ENCODE peak calls at places on chromosomes 1 and 21, in five cellular contexts. One of them, this sample, is unnamed.
A peak's percentile ranks its signal among the peaks of the same experiment; 100 is the strongest.

GRCh38 chr1:203278885-203279406 is 26.4 kb upstream of the BTG2 start:
- DNase-seq in Panc1: no peak
- DNase-seq in H1: peak; percentile 57
- DNase-seq in GM12878: no peak
- DNase-seq in HCT116: no peak
- DNase-seq in this sample: no peak

GRCh38 chr1:84688461-84689061 is 1.7 kb downstream of the SSX2IP start:
- DNase-seq in H1: no peak
- DNase-seq in GM12878: no peak
- DNase-seq in Panc1: no peak
- DNase-seq in HCT116: no peak
- DNase-seq in this sample: no peak

GRCh38 chr1:178607718-178608408 is 95.0 kb downstream of the TEX35 start:
- DNase-seq in H1: no peak
- DNase-seq in HCT116: no peak
- DNase-seq in Panc1: no peak
- DNase-seq in GM12878: peak; percentile 72
- DNase-seq in this sample: no peak

GRCh38 chr1:225430301-225430700 is 2.5 kb upstream of the LBR start:
- DNase-seq in GM12878: no peak
- DNase-seq in H1: no peak
- DNase-seq in HCT116: no peak
- DNase-seq in Panc1: no peak
- DNase-seq in this sample: no peak

GRCh38 chr1:205448540-205449253 is 7.1 kb downstream of the BLACAT1 start:
- DNase-seq in H1: peak; percentile 80
- DNase-seq in Panc1: no peak
- DNase-seq in HCT116: no peak
- DNase-seq in GM12878: no peak
- DNase-seq in this sample: no peak

GRCh38 chr1:9689011-9689706 is 37.6 kb downstream of the PIK3CD start:
- DNase-seq in H1: peak; percentile 96
- DNase-seq in HCT116: peak; percentile 54
- DNase-seq in Panc1: no peak
- DNase-seq in GM12878: no peak
- DNase-seq in this sample: peak; percentile 48

GRCh38 chr1:215761446-215761845 is 194.3 kb downstream of the KCTD3 start:
- DNase-seq in GM12878: no peak
- DNase-seq in H1: no peak
- DNase-seq in HCT116: no peak
- DNase-seq in Panc1: no peak
- DNase-seq in this sample: no peak

GRCh38 chr1:56073206-56073605 is 506.2 kb downstream of the PLPP3 start:
- DNase-seq in HCT116: no peak
- DNase-seq in H1: no peak
- DNase-seq in Panc1: no peak
- DNase-seq in GM12878: no peak
- DNase-seq in this sample: no peak

GRCh38 chr1:40722622-40723021 is 31.1 kb downstream of the NFYC start:
- DNase-seq in Panc1: no peak
- DNase-seq in H1: no peak
- DNase-seq in GM12878: no peak
- DNase-seq in HCT116: no peak
- DNase-seq in this sample: no peak

DNA sequence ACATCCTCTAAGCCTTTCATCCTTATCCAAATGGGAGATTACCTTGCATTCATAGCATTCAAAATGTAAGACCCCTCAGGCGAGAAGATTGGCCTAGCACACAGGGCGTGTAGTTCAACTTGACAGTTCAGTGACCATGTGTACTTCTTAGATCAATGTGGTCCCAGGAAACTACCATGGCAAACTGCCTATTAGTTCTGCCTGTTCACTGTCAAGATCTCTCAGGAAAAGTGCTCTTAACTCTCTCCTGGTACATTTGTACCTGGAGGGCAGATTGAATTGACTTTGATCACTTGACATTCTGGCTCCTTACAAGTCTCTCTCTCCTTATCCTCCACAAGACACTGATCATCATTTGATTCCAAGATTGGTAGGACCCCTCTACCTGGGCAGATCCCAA is 122.4 kb downstream of the CDC7 start:
- DNase-seq in Panc1: no peak
- DNase-seq in HCT116: no peak
- DNase-seq in GM12878: no peak
- DNase-seq in H1: no peak
- DNase-seq in this sample: no peak
- TF ChIP-seq SIN3A in Panc1: no peak
- TF ChIP-seq SIN3A in HCT116: no peak
- TF ChIP-seq SIN3A in GM12878: no peak
- TF ChIP-seq SIN3A in H1: no peak
- TF ChIP-seq SIN3A in this sample: no peak

GRCh38 chr1:162389021-162389818 is 7.7 kb downstream of the C1orf226 start:
- DNase-seq in H1: peak; percentile 42
- DNase-seq in GM12878: no peak
- DNase-seq in HCT116: no peak
- DNase-seq in Panc1: no peak
- DNase-seq in this sample: no peak
- TF ChIP-seq SIN3A in H1: no peak
- TF ChIP-seq SIN3A in GM12878: no peak
- TF ChIP-seq SIN3A in HCT116: no peak
- TF ChIP-seq SIN3A in Panc1: no peak
- TF ChIP-seq SIN3A in this sample: no peak

GRCh38 chr1:229352975-229353374 is 10.1 kb upstream of the CCSAP start:
- DNase-seq in H1: no peak
- DNase-seq in GM12878: no peak
- DNase-seq in HCT116: no peak
- DNase-seq in Panc1: no peak
- DNase-seq in this sample: no peak
- TF ChIP-seq SIN3A in H1: no peak
- TF ChIP-seq SIN3A in GM12878: no peak
- TF ChIP-seq SIN3A in HCT116: no peak
- TF ChIP-seq SIN3A in Panc1: no peak
- TF ChIP-seq SIN3A in this sample: no peak

GRCh38 chr1:87334351-87335174 is 5.9 kb downstream of the LMO4 start:
- DNase-seq in H1: peak; percentile 71
- DNase-seq in HCT116: no peak
- DNase-seq in GM12878: no peak
- DNase-seq in Panc1: no peak
- DNase-seq in this sample: no peak
- TF ChIP-seq SIN3A in H1: no peak
- TF ChIP-seq SIN3A in HCT116: no peak
- TF ChIP-seq SIN3A in GM12878: no peak
- TF ChIP-seq SIN3A in Panc1: no peak
- TF ChIP-seq SIN3A in this sample: no peak

GRCh38 chr1:238991730-238992490 is 394.5 kb upstream of the CHRM3 start:
- DNase-seq in Panc1: no peak
- DNase-seq in H1: no peak
- DNase-seq in HCT116: no peak
- DNase-seq in GM12878: no peak
- DNase-seq in this sample: no peak
- TF ChIP-seq SIN3A in Panc1: no peak
- TF ChIP-seq SIN3A in H1: no peak
- TF ChIP-seq SIN3A in HCT116: no peak
- TF ChIP-seq SIN3A in GM12878: no peak
- TF ChIP-seq SIN3A in this sample: no peak

DNA sequence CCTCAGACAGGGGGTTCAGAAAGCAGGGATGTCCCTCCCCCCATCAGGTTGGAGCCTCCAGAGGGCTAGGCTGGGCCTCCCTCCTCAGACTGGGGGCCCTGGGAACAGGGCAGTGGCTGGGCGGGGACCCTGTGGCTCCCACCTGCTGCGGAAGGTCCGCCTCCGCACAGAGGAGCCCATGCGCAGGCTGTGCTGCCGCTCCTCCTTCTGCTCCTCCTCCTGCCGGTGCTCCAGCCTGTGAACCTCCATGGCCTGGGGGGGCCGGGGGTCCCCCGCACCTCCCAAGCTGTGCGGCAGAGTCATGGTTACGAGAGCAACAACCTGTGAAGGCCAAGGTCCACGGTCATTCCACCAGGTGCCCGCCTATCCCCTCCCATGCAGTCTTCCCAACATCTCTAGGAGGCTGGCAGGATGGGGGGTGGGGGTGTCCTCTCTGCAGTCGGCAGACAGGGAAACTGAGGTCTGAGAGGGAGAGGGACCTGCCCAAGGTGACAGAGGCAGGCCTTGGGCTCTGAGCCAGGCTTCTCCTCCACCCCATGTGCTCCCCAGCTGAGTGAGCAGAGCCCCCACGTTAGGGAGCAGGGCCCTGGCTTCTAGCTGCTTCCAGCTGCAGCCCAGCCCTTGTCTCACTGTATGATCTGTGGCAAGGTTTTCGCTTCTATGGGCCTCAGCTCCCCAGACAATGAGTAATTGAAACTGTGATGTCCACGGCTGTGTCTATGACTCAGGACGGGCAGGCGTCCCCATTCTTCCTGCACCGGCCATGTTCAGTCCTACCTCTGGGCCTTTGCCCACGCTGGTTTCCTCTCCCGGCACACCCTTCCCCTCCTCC is 3.4 kb downstream of the MYOM3 start:
- DNase-seq in GM12878: no peak
- DNase-seq in Panc1: no peak
- DNase-seq in H1: no peak
- DNase-seq in HCT116: peak; percentile 32
- DNase-seq in this sample: peak; percentile 75
- TF ChIP-seq SIN3A in GM12878: no peak
- TF ChIP-seq SIN3A in Panc1: no peak
- TF ChIP-seq SIN3A in H1: no peak
- TF ChIP-seq SIN3A in HCT116: no peak
- TF ChIP-seq SIN3A in this sample: no peak

GRCh38 chr1:42933610-42934009 is 25.1 kb downstream of the SLC2A1 start:
- DNase-seq in HCT116: no peak
- DNase-seq in GM12878: no peak
- DNase-seq in Panc1: no peak
- DNase-seq in H1: no peak
- DNase-seq in this sample: no peak
- TF ChIP-seq SIN3A in HCT116: no peak
- TF ChIP-seq SIN3A in GM12878: no peak
- TF ChIP-seq SIN3A in Panc1: no peak
- TF ChIP-seq SIN3A in H1: no peak
- TF ChIP-seq SIN3A in this sample: no peak

GRCh38 chr21:19321688-19322087 is 918.1 kb upstream of the TMPRSS15 start:
- DNase-seq in HCT116: no peak
- DNase-seq in GM12878: no peak
- DNase-seq in Panc1: no peak
- DNase-seq in H1: no peak
- DNase-seq in this sample: no peak

GRCh38 chr21:19326581-19327319 is 923.2 kb upstream of the TMPRSS15 start:
- DNase-seq in H1: no peak
- DNase-seq in Panc1: no peak
- DNase-seq in HCT116: no peak
- DNase-seq in GM12878: no peak
- DNase-seq in this sample: no peak

GRCh38 chr21:19322360-19322759 is 918.8 kb upstream of the TMPRSS15 start:
- DNase-seq in GM12878: no peak
- DNase-seq in Panc1: no peak
- DNase-seq in H1: no peak
- DNase-seq in HCT116: no peak
- DNase-seq in this sample: no peak
- TF ChIP-seq SIN3A in GM12878: no peak
- TF ChIP-seq SIN3A in Panc1: no peak
- TF ChIP-seq SIN3A in H1: no peak
- TF ChIP-seq SIN3A in HCT116: no peak
- TF ChIP-seq SIN3A in this sample: no peak

GRCh38 chr1:95384570-95384969 is 150.6 kb downstream of the RWDD3 start:
- DNase-seq in GM12878: no peak
- DNase-seq in H1: peak; percentile 86
- DNase-seq in Panc1: no peak
- DNase-seq in HCT116: no peak
- DNase-seq in this sample: peak; percentile 24
- TF ChIP-seq SIN3A in GM12878: no peak
- TF ChIP-seq SIN3A in H1: no peak
- TF ChIP-seq SIN3A in Panc1: no peak
- TF ChIP-seq SIN3A in HCT116: no peak
- TF ChIP-seq SIN3A in this sample: no peak

DNA sequence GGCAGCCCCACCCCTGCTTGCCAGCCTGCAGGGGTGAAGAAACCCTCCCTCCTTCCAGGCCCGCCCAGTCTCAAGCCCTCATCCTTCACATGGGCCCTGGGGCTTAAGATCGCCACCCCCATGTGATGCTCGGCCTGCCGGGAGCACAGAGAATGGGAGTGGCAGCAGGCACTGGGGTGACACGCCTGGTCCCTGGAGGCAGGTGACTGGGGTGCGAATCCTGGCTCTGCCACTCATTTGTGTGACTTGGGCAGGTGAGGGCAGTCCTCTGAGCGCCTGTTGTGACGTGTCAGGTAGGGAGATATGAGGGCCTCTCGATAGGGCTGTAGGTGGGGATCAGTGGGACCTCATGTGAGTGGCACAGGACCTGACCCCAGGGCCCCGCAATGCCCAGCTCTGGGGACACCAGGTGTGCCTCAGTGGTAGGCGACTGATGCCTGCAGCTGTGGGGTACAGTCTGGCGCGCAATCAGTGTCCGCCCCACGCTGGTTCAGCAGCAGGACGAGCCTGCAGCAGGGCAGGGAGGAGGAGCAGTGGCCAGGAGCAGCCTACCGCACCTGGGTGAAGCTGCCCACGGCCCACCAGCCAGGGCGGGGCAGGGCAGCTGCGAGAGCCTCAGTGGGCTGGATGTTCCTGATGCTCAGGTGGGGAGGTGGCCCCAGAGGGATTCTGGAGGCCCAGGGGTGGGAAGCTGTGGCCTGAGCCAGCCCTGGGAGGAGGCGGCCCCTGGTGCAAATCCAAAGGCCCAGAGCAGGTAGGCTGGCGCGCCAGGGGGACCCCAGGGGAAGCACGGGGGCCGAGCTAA is 6.2 kb downstream of the SH2D5 start:
- DNase-seq in H1: no peak
- DNase-seq in HCT116: no peak
- DNase-seq in GM12878: no peak
- DNase-seq in Panc1: no peak
- DNase-seq in this sample: no peak
- TF ChIP-seq SIN3A in H1: no peak
- TF ChIP-seq SIN3A in HCT116: no peak
- TF ChIP-seq SIN3A in GM12878: no peak
- TF ChIP-seq SIN3A in Panc1: no peak
- TF ChIP-seq SIN3A in this sample: no peak